ENCODE peak calls at places on chromosomes 3 and 15, in eight cellular contexts. One of them, this sample, is unnamed.

GRCh38 chr3:160260587-160261270 is 35.5 kb downstream of the C3orf80 start:
- DNase-seq in ovary: no peak
- DNase-seq in stomach: no peak
- DNase-seq in Peyer's patch: no peak
- DNase-seq in heart left ventricle: no peak
- DNase-seq in H1: no peak
- DNase-seq in upper lobe of left lung: no peak
- DNase-seq in gastrocnemius medialis: no peak
- DNase-seq in this sample: no peak

GRCh38 chr3:45566205-45566604 is 28.3 kb upstream of the LIMD1 start:
- DNase-seq in ovary: no peak
- DNase-seq in stomach: no peak
- DNase-seq in Peyer's patch: no peak
- DNase-seq in heart left ventricle: no peak
- DNase-seq in H1: no peak
- DNase-seq in upper lobe of left lung: no peak
- DNase-seq in gastrocnemius medialis: no peak
- DNase-seq in this sample: no peak

GRCh38 chr3:118075873-118076272 is 958.8 kb downstream of the IGSF11 start:
- DNase-seq in ovary: no peak
- DNase-seq in stomach: no peak
- DNase-seq in Peyer's patch: no peak
- DNase-seq in heart left ventricle: peak; percentile 5
- DNase-seq in H1: no peak
- DNase-seq in upper lobe of left lung: no peak
- DNase-seq in gastrocnemius medialis: no peak
- DNase-seq in this sample: no peak

GRCh38 chr3:71578045-71578730 is 5.3 kb downstream of the FOXP1 start:
- DNase-seq in ovary: no peak
- DNase-seq in stomach: no peak
- DNase-seq in Peyer's patch: no peak
- DNase-seq in heart left ventricle: no peak
- DNase-seq in H1: no peak
- DNase-seq in upper lobe of left lung: no peak
- DNase-seq in gastrocnemius medialis: no peak
- DNase-seq in this sample: no peak

GRCh38 chr3:188152660-188153497 is 1.1 kb upstream of the LPP start:
- DNase-seq in ovary: peak; percentile 64
- DNase-seq in stomach: peak; percentile 49
- DNase-seq in Peyer's patch: peak; percentile 72
- DNase-seq in heart left ventricle: no peak
- DNase-seq in H1: peak; percentile 61
- DNase-seq in upper lobe of left lung: peak; percentile 53
- DNase-seq in gastrocnemius medialis: peak; percentile 60
- DNase-seq in this sample: peak; percentile 68

GRCh38 chr3:6179761-6180160 is 681.2 kb upstream of the GRM7 start:
- DNase-seq in ovary: no peak
- DNase-seq in stomach: no peak
- DNase-seq in Peyer's patch: no peak
- DNase-seq in heart left ventricle: no peak
- DNase-seq in H1: no peak
- DNase-seq in upper lobe of left lung: no peak
- DNase-seq in gastrocnemius medialis: no peak
- DNase-seq in this sample: no peak

GRCh38 chr3:171661484-171661883 is 148.8 kb downstream of the PLD1 start:
- DNase-seq in ovary: no peak
- DNase-seq in stomach: no peak
- DNase-seq in Peyer's patch: no peak
- DNase-seq in heart left ventricle: no peak
- DNase-seq in H1: no peak
- DNase-seq in upper lobe of left lung: no peak
- DNase-seq in gastrocnemius medialis: no peak
- DNase-seq in this sample: no peak

GRCh38 chr15:60993008-60993407 is 236.1 kb downstream of the RORA start:
- DNase-seq in ovary: no peak
- DNase-seq in stomach: no peak
- DNase-seq in Peyer's patch: no peak
- DNase-seq in heart left ventricle: no peak
- DNase-seq in H1: no peak
- DNase-seq in upper lobe of left lung: no peak
- DNase-seq in gastrocnemius medialis: no peak
- DNase-seq in this sample: no peak

GRCh38 chr15:39321977-39322376 is 258.9 kb upstream of the THBS1 start:
- DNase-seq in ovary: no peak
- DNase-seq in stomach: no peak
- DNase-seq in Peyer's patch: no peak
- DNase-seq in heart left ventricle: no peak
- DNase-seq in H1: no peak
- DNase-seq in upper lobe of left lung: no peak
- DNase-seq in gastrocnemius medialis: no peak
- DNase-seq in this sample: no peak

GRCh38 chr3:19866751-19867347 is 67.2 kb downstream of the EFHB start:
- DNase-seq in ovary: no peak
- DNase-seq in stomach: peak; percentile 37
- DNase-seq in Peyer's patch: no peak
- DNase-seq in heart left ventricle: peak; percentile 14
- DNase-seq in H1: peak; percentile 79
- DNase-seq in upper lobe of left lung: no peak
- DNase-seq in gastrocnemius medialis: no peak
- DNase-seq in this sample: no peak

GRCh38 chr3:101791778-101792177 is 12.8 kb downstream of the NXPE3 start:
- DNase-seq in ovary: no peak
- DNase-seq in stomach: no peak
- DNase-seq in Peyer's patch: no peak
- DNase-seq in heart left ventricle: no peak
- DNase-seq in H1: no peak
- DNase-seq in upper lobe of left lung: no peak
- DNase-seq in gastrocnemius medialis: no peak
- DNase-seq in this sample: no peak

GRCh38 chr3:14550651-14551611 is 10.8 kb upstream of the GRIP2 start:
- DNase-seq in ovary: no peak
- DNase-seq in stomach: no peak
- DNase-seq in Peyer's patch: no peak
- DNase-seq in heart left ventricle: no peak
- DNase-seq in H1: no peak
- DNase-seq in upper lobe of left lung: peak; percentile 51
- DNase-seq in gastrocnemius medialis: no peak
- DNase-seq in this sample: no peak

GRCh38 chr3:139326707-139327106 is 17.1 kb upstream of the MRPS22 start:
- DNase-seq in ovary: no peak
- DNase-seq in stomach: no peak
- DNase-seq in Peyer's patch: no peak
- DNase-seq in heart left ventricle: no peak
- DNase-seq in H1: no peak
- DNase-seq in upper lobe of left lung: no peak
- DNase-seq in gastrocnemius medialis: no peak
- DNase-seq in this sample: no peak

GRCh38 chr15:29812384-29812694 is 9.9 kb downstream of the TJP1 start:
- DNase-seq in ovary: no peak
- DNase-seq in stomach: no peak
- DNase-seq in Peyer's patch: no peak
- DNase-seq in heart left ventricle: no peak
- DNase-seq in H1: no peak
- DNase-seq in upper lobe of left lung: no peak
- DNase-seq in gastrocnemius medialis: peak; percentile 26
- DNase-seq in this sample: no peak

GRCh38 chr3:46856576-46857471 is 6.4 kb downstream of the MYL3 start:
- DNase-seq in ovary: no peak
- DNase-seq in stomach: no peak
- DNase-seq in Peyer's patch: peak; percentile 32
- DNase-seq in heart left ventricle: peak; percentile 19
- DNase-seq in H1: no peak
- DNase-seq in upper lobe of left lung: peak; percentile 33
- DNase-seq in gastrocnemius medialis: no peak
- DNase-seq in this sample: peak; percentile 41

GRCh38 chr15:67164401-67164791 is 90.1 kb downstream of the AAGAB start:
- DNase-seq in ovary: peak; percentile 36
- DNase-seq in stomach: no peak
- DNase-seq in Peyer's patch: no peak
- DNase-seq in heart left ventricle: no peak
- DNase-seq in H1: no peak
- DNase-seq in upper lobe of left lung: no peak
- DNase-seq in gastrocnemius medialis: no peak
- DNase-seq in this sample: no peak

GRCh38 chr15:74180689-74181602 is 7.4 kb downstream of the ISLR start:
- DNase-seq in ovary: no peak
- DNase-seq in stomach: no peak
- DNase-seq in Peyer's patch: peak; percentile 42
- DNase-seq in heart left ventricle: no peak
- DNase-seq in H1: no peak
- DNase-seq in upper lobe of left lung: peak; percentile 59
- DNase-seq in gastrocnemius medialis: no peak
- DNase-seq in this sample: peak; percentile 38

DNA sequence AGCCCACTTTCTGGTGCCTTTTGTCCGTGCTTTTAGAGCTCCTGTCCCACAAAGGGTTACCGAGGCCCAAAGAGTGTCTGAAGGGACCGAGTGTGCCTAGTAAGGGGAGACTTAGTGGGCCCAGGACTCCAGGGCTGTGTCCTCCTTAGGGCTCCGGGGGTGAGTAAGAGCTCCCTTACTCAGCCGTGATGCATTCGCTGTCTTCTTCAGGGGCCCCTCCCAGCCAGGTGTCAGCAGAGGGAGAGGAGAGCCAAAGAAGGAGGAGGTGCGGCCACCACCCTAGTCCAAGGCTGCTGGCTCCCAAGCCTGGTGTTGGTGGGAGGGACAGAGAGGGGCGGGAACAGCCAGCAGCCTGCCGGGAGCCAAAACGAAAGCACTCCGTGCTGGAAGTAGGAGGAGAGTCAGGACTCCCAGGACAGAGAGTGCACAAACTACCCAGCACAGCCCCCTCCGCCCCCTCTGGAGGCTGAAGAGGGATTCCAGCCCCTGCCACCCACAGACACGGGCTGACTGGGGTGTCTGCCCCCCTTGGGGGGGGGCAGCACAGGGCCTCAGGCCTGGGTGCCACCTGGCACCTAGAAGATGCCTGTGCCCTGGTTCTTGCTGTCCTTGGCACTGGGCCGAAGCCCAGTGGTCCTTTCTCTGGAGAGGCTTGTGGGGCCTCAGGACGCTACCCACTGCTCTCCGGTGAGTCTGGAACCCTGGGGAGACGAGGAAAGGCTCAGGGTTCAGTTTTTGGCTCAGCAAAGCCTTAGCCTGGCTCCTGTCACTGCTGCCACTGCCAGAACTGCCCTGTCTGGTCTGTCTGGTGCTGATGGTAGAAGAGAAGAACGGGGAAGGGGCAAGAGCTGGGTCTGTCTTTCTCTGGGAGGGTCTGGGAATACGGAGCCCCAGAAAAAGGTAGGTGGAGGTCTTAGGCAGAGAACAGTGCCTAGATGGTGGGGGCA is at the start of gene IL17RC:
- DNase-seq in ovary: peak; percentile 84
- DNase-seq in stomach: peak; percentile 88
- DNase-seq in Peyer's patch: peak; percentile 93
- DNase-seq in heart left ventricle: peak; percentile 89
- DNase-seq in H1: peak; percentile 81
- DNase-seq in upper lobe of left lung: peak; percentile 74
- DNase-seq in gastrocnemius medialis: peak; percentile 90
- DNase-seq in this sample: peak; percentile 95
- TF ChIP-seq POLR2A in ovary: peak; percentile 66
- TF ChIP-seq POLR2A in stomach: no peak
- TF ChIP-seq POLR2A in Peyer's patch: peak; percentile 88
- TF ChIP-seq POLR2A in heart left ventricle: no peak
- TF ChIP-seq POLR2A in H1: no peak
- TF ChIP-seq POLR2A in upper lobe of left lung: no peak
- TF ChIP-seq POLR2A in gastrocnemius medialis: peak; percentile 74
- TF ChIP-seq POLR2A in this sample: no peak

GRCh38 chr3:76502076-76502475 is 537.8 kb upstream of the ROBO2 start:
- DNase-seq in ovary: no peak
- DNase-seq in stomach: no peak
- DNase-seq in Peyer's patch: no peak
- DNase-seq in heart left ventricle: no peak
- DNase-seq in H1: no peak
- DNase-seq in upper lobe of left lung: no peak
- DNase-seq in gastrocnemius medialis: no peak
- DNase-seq in this sample: no peak

GRCh38 chr3:76501315-76501714 is 538.6 kb upstream of the ROBO2 start:
- DNase-seq in ovary: no peak
- DNase-seq in stomach: no peak
- DNase-seq in Peyer's patch: no peak
- DNase-seq in heart left ventricle: no peak
- DNase-seq in H1: no peak
- DNase-seq in upper lobe of left lung: no peak
- DNase-seq in gastrocnemius medialis: no peak
- DNase-seq in this sample: no peak

GRCh38 chr3:76500746-76501275 is 539.1 kb upstream of the ROBO2 start:
- DNase-seq in ovary: no peak
- DNase-seq in stomach: no peak
- DNase-seq in Peyer's patch: no peak
- DNase-seq in heart left ventricle: no peak
- DNase-seq in H1: no peak
- DNase-seq in upper lobe of left lung: no peak
- DNase-seq in gastrocnemius medialis: no peak
- DNase-seq in this sample: no peak

GRCh38 chr3:76495216-76495615 is 544.7 kb upstream of the ROBO2 start:
- DNase-seq in ovary: no peak
- DNase-seq in stomach: no peak
- DNase-seq in Peyer's patch: no peak
- DNase-seq in heart left ventricle: no peak
- DNase-seq in H1: no peak
- DNase-seq in upper lobe of left lung: no peak
- DNase-seq in gastrocnemius medialis: no peak
- DNase-seq in this sample: no peak

DNA sequence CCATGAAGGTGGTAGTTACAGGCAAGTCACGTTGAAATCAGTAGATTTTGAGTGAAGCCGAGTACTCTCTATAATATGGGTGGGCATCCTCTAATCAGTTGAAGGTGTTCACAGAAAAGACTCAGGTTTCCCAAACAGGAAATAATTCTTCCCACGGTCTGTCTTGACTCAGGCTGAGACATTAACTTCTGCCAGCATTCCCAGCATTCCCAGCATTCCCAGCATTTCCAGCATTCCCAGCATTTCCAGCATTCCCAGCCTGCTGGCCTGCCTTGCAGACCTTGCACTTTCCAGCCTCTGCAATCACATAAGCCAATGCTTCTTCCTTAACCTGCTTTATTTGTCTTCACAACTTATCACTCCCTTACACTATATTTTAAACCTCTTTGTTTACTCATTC is 542.3 kb upstream of the ROBO2 start:
- DNase-seq in ovary: no peak
- DNase-seq in stomach: no peak
- DNase-seq in Peyer's patch: no peak
- DNase-seq in heart left ventricle: no peak
- DNase-seq in H1: peak; percentile 54
- DNase-seq in upper lobe of left lung: no peak
- DNase-seq in gastrocnemius medialis: no peak
- DNase-seq in this sample: no peak
- H3K9me3 ChIP-seq in ovary: no peaks in the 10 kb centered on the region
- H3K9me3 ChIP-seq in stomach: no peaks in the 10 kb centered on the region
- H3K9me3 ChIP-seq in Peyer's patch: no peaks in the 10 kb centered on the region
- H3K9me3 ChIP-seq in heart left ventricle: no peaks in the 10 kb centered on the region
- H3K9me3 ChIP-seq in H1: peaks cover 6% of the 10 kb centered on the region
- H3K9me3 ChIP-seq in upper lobe of left lung: no peaks in the 10 kb centered on the region
- H3K9me3 ChIP-seq in gastrocnemius medialis: no peaks in the 10 kb centered on the region
- H3K9me3 ChIP-seq in this sample: no peaks in the 10 kb centered on the region

GRCh38 chr3:170357920-170358854 is 672 bp downstream of the SKIL start:
- DNase-seq in ovary: peak; percentile 90
- DNase-seq in stomach: peak; percentile 80
- DNase-seq in Peyer's patch: peak; percentile 89
- DNase-seq in heart left ventricle: peak; percentile 87
- DNase-seq in H1: peak; percentile 87
- DNase-seq in upper lobe of left lung: peak; percentile 97
- DNase-seq in gastrocnemius medialis: peak; percentile 47
- DNase-seq in this sample: peak; percentile 76
- TF ChIP-seq CTCF in ovary: peak; percentile 16
- TF ChIP-seq CTCF in stomach: peak; percentile 17
- TF ChIP-seq CTCF in Peyer's patch: peak; percentile 49
- TF ChIP-seq CTCF in heart left ventricle: peak; percentile 31
- TF ChIP-seq CTCF in H1: peak; percentile 33
- TF ChIP-seq CTCF in upper lobe of left lung: peak; percentile 33
- TF ChIP-seq CTCF in gastrocnemius medialis: peak; percentile 39
- TF ChIP-seq CTCF in this sample: peak; percentile 33

GRCh38 chr3:51941798-51942602 is at the start of the genes PARP3 and RRP9:
- DNase-seq in ovary: peak; percentile 100
- DNase-seq in stomach: peak; percentile 100
- DNase-seq in Peyer's patch: peak; percentile 100
- DNase-seq in heart left ventricle: peak; percentile 100
- DNase-seq in H1: peak; percentile 99
- DNase-seq in upper lobe of left lung: peak; percentile 99
- DNase-seq in gastrocnemius medialis: peak; percentile 100
- DNase-seq in this sample: peak; percentile 100
- TF ChIP-seq POLR2A in ovary: peak; percentile 33
- TF ChIP-seq POLR2A in stomach: no peak
- TF ChIP-seq POLR2A in Peyer's patch: peak; percentile 79
- TF ChIP-seq POLR2A in heart left ventricle: no peak
- TF ChIP-seq POLR2A in H1: no peak
- TF ChIP-seq POLR2A in upper lobe of left lung: peak; percentile 80
- TF ChIP-seq POLR2A in gastrocnemius medialis: peak; percentile 75
- TF ChIP-seq POLR2A in this sample: peak; percentile 42